ENCODE peak calls at places on chromosome 15, in four cellular contexts. One of them, this sample, is unnamed.

GRCh38 chr15:72382146-72382545 is 6.3 kb upstream of the HEXA start:
- DNase-seq in transverse colon: no peak
- DNase-seq in stomach: no peak
- DNase-seq in A549: no peak
- DNase-seq in this sample: no peak

GRCh38 chr15:74006774-74007639 is 12.5 kb downstream of the PML start:
- DNase-seq in transverse colon: no peak
- DNase-seq in A549: no peak
- DNase-seq in stomach: no peak
- DNase-seq in this sample: no peak

GRCh38 chr15:90637693-90638092 is 79.5 kb upstream of the BLM start:
- DNase-seq in A549: no peak
- DNase-seq in stomach: no peak
- DNase-seq in transverse colon: no peak
- DNase-seq in this sample: no peak

GRCh38 chr15:58252586-58253323 is 114.6 kb downstream of the AQP9 start:
- DNase-seq in A549: no peak
- DNase-seq in stomach: no peak
- DNase-seq in transverse colon: no peak
- DNase-seq in this sample: no peak

GRCh38 chr15:74040115-74040850 is 42.1 kb downstream of the GOLGA6A start:
- DNase-seq in transverse colon: peak; percentile 48
- DNase-seq in A549: no peak
- DNase-seq in stomach: no peak
- DNase-seq in this sample: peak; percentile 69

GRCh38 chr15:35136552-35136951 is 51.5 kb upstream of the NANOGP8 start:
- DNase-seq in transverse colon: no peak
- DNase-seq in A549: no peak
- DNase-seq in stomach: no peak
- DNase-seq in this sample: no peak

GRCh38 chr15:90595760-90596155 is 66.0 kb downstream of the CRTC3 start:
- DNase-seq in stomach: no peak
- DNase-seq in transverse colon: no peak
- DNase-seq in A549: no peak
- DNase-seq in this sample: no peak

GRCh38 chr15:98823012-98823458 is 174.7 kb downstream of the IGF1R start:
- DNase-seq in transverse colon: no peak
- DNase-seq in stomach: no peak
- DNase-seq in A549: no peak
- DNase-seq in this sample: no peak

GRCh38 chr15:82647835-82648256 is 683 bp upstream of the CPEB1 start:
- DNase-seq in transverse colon: peak; percentile 15
- DNase-seq in stomach: no peak
- DNase-seq in A549: no peak
- DNase-seq in this sample: no peak

GRCh38 chr15:96234109-96234892 is 96.2 kb upstream of the NR2F2 start:
- DNase-seq in stomach: no peak
- DNase-seq in transverse colon: no peak
- DNase-seq in A549: no peak
- DNase-seq in this sample: no peak

GRCh38 chr15:38072507-38073277 is 138.3 kb downstream of the TMCO5A start:
- DNase-seq in transverse colon: peak; percentile 74
- DNase-seq in stomach: peak; percentile 57
- DNase-seq in A549: peak; percentile 39
- DNase-seq in this sample: peak; percentile 81

GRCh38 chr15:101477851-101478353 is 11.6 kb downstream of the PCSK6 start:
- DNase-seq in transverse colon: no peak
- DNase-seq in stomach: no peak
- DNase-seq in A549: no peak
- DNase-seq in this sample: no peak

GRCh38 chr15:68374346-68374745 is 57.6 kb downstream of the ITGA11 start:
- DNase-seq in stomach: peak; percentile 10
- DNase-seq in A549: no peak
- DNase-seq in transverse colon: no peak
- DNase-seq in this sample: peak; percentile 64

GRCh38 chr15:77107531-77108355 is 36.8 kb upstream of the TSPAN3 start:
- DNase-seq in A549: peak; percentile 60
- DNase-seq in transverse colon: peak; percentile 62
- DNase-seq in stomach: peak; percentile 56
- DNase-seq in this sample: no peak

GRCh38 chr15:96416934-96417759 is 86.6 kb downstream of the NR2F2 start:
- DNase-seq in stomach: peak; percentile 60
- DNase-seq in transverse colon: no peak
- DNase-seq in A549: no peak
- DNase-seq in this sample: no peak

GRCh38 chr15:101161656-101162055 is 90.2 kb downstream of the CHSY1 start:
- DNase-seq in A549: no peak
- DNase-seq in stomach: no peak
- DNase-seq in transverse colon: no peak
- DNase-seq in this sample: no peak

GRCh38 chr15:91116379-91117067 is 16.5 kb downstream of the SV2B start:
- DNase-seq in transverse colon: no peak
- DNase-seq in stomach: no peak
- DNase-seq in A549: no peak
- DNase-seq in this sample: no peak

GRCh38 chr15:48592221-48592731 is 53.2 kb downstream of the FBN1 start:
- DNase-seq in stomach: no peak
- DNase-seq in transverse colon: no peak
- DNase-seq in A549: no peak
- DNase-seq in this sample: no peak

GRCh38 chr15:61653110-61653509 is 407.1 kb downstream of the VPS13C start:
- DNase-seq in stomach: peak; percentile 27
- DNase-seq in transverse colon: peak; percentile 13
- DNase-seq in A549: no peak
- DNase-seq in this sample: no peak

GRCh38 chr15:48090666-48091065 is 30.1 kb upstream of the SLC24A5 start:
- DNase-seq in transverse colon: no peak
- DNase-seq in stomach: no peak
- DNase-seq in A549: no peak
- DNase-seq in this sample: no peak

GRCh38 chr15:68578175-68578959 is 426 bp upstream of the CORO2B start:
- DNase-seq in transverse colon: peak; percentile 55
- DNase-seq in A549: no peak
- DNase-seq in stomach: peak; percentile 48
- DNase-seq in this sample: peak; percentile 86

GRCh38 chr15:56086566-56086965 is 93.2 kb upstream of the NEDD4 start:
- DNase-seq in stomach: no peak
- DNase-seq in transverse colon: no peak
- DNase-seq in A549: no peak
- DNase-seq in this sample: no peak

GRCh38 chr15:62071711-62072308 is 5.0 kb downstream of the C2CD4A start:
- DNase-seq in A549: peak; percentile 39
- DNase-seq in stomach: no peak
- DNase-seq in transverse colon: no peak
- DNase-seq in this sample: no peak

GRCh38 chr15:100580414-100580813 is 21.6 kb downstream of the LINS1 start:
- DNase-seq in A549: no peak
- DNase-seq in stomach: no peak
- DNase-seq in transverse colon: no peak
- DNase-seq in this sample: no peak

GRCh38 chr15:63461230-63461629 is 43.2 kb upstream of the USP3 start:
- DNase-seq in A549: no peak
- DNase-seq in transverse colon: no peak
- DNase-seq in stomach: peak; percentile 61
- DNase-seq in this sample: no peak

GRCh38 chr15:74209997-74210573 is 7.5 kb upstream of the STRA6 start:
- DNase-seq in A549: no peak
- DNase-seq in transverse colon: no peak
- DNase-seq in stomach: no peak
- DNase-seq in this sample: no peak

GRCh38 chr15:42182976-42183375 is 25.1 kb downstream of the VPS39 start:
- DNase-seq in A549: no peak
- DNase-seq in stomach: no peak
- DNase-seq in transverse colon: no peak
- DNase-seq in this sample: no peak

GRCh38 chr15:29670945-29671307 is 151.3 kb downstream of the TJP1 start:
- DNase-seq in transverse colon: peak; percentile 82
- DNase-seq in stomach: peak; percentile 89
- DNase-seq in A549: peak; percentile 97
- DNase-seq in this sample: no peak

GRCh38 chr15:72176155-72176554 is 21.4 kb downstream of the GRAMD2A start:
- DNase-seq in stomach: no peak
- DNase-seq in transverse colon: no peak
- DNase-seq in A549: no peak
- DNase-seq in this sample: no peak

GRCh38 chr15:59999064-59999377 is 5.1 kb upstream of the FOXB1 start:
- DNase-seq in transverse colon: no peak
- DNase-seq in A549: no peak
- DNase-seq in stomach: no peak
- DNase-seq in this sample: no peak

GRCh38 chr15:86327230-86327865 is 247.7 kb downstream of the AGBL1 start:
- DNase-seq in A549: no peak
- DNase-seq in transverse colon: no peak
- DNase-seq in stomach: no peak
- DNase-seq in this sample: no peak

GRCh38 chr15:101207867-101208288 is 44.0 kb downstream of the CHSY1 start:
- DNase-seq in transverse colon: peak; percentile 33
- DNase-seq in A549: no peak
- DNase-seq in stomach: peak; percentile 42
- DNase-seq in this sample: no peak

GRCh38 chr15:87142096-87142495 is 1062.4 kb downstream of the AGBL1 start:
- DNase-seq in A549: no peak
- DNase-seq in transverse colon: no peak
- DNase-seq in stomach: no peak
- DNase-seq in this sample: no peak

GRCh38 chr15:95417761-95418160 is 912.7 kb upstream of the NR2F2 start:
- DNase-seq in transverse colon: no peak
- DNase-seq in stomach: no peak
- DNase-seq in A549: no peak
- DNase-seq in this sample: no peak

GRCh38 chr15:77415450-77416448 is 4.2 kb downstream of the PEAK1 start:
- DNase-seq in transverse colon: no peak
- DNase-seq in A549: no peak
- DNase-seq in stomach: no peak
- DNase-seq in this sample: peak; percentile 69

GRCh38 chr15:54594115-54594514 is 602.6 kb downstream of the RSL24D1 start:
- DNase-seq in A549: no peak
- DNase-seq in transverse colon: no peak
- DNase-seq in stomach: no peak
- DNase-seq in this sample: no peak

GRCh38 chr15:91862891-91863520 is 9.5 kb downstream of the SLCO3A1 start:
- DNase-seq in A549: no peak
- DNase-seq in transverse colon: no peak
- DNase-seq in stomach: no peak
- DNase-seq in this sample: no peak

GRCh38 chr15:44720460-44721185 is 9.3 kb downstream of the B2M start:
- DNase-seq in transverse colon: no peak
- DNase-seq in stomach: no peak
- DNase-seq in A549: no peak
- DNase-seq in this sample: no peak

GRCh38 chr15:44718180-44718926 is 7.0 kb downstream of the B2M start:
- DNase-seq in A549: no peak
- DNase-seq in stomach: no peak
- DNase-seq in transverse colon: no peak
- DNase-seq in this sample: no peak

GRCh38 chr15:44716983-44717602 is 5.8 kb downstream of the B2M start:
- DNase-seq in stomach: no peak
- DNase-seq in A549: no peak
- DNase-seq in transverse colon: no peak
- DNase-seq in this sample: no peak

GRCh38 chr15:44718927-44719292 is 7.6 kb downstream of the B2M start:
- DNase-seq in transverse colon: no peak
- DNase-seq in stomach: no peak
- DNase-seq in A549: no peak
- DNase-seq in this sample: no peak

DNA sequence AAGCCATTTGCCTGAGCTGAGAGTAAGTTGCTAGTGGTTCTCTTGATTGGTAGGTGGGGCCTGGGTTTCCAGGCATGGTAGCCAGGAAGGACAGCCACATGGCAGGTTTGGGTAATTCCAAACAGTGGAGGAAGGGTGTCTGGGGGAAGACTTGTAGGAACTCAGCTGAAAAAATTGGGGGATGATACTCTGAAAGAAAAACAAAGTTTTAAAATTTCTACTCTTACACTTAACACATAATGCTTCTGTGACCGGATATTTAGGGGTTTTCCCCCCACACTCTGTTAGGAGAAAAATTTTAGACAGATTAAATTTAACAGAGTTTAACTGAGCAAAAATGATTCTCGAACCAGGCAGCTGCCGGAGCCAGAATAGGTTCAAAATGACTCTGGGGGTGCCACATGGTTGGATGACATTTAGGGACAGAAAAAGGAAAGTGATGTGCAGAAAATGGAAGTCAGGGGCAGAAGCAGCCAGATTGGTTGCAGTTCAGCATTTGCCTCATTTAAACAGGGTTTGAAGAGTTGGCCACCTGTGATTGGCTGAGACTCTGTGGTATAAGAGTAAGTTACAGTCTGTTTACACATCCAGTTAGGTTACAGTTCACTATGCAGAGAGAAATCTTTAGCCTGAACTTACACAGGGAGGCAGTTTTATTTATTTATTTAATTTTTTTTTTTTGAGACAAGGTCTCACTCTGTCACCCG is 8.1 kb downstream of the B2M start:
- DNase-seq in stomach: no peak
- DNase-seq in transverse colon: no peak
- DNase-seq in A549: no peak
- DNase-seq in this sample: no peak
- TF ChIP-seq POLR2A in stomach: no peak
- TF ChIP-seq POLR2A in transverse colon: peak; percentile 27
- TF ChIP-seq POLR2A in A549: no peak
- TF ChIP-seq POLR2A in this sample: no peak

GRCh38 chr15:50546566-50546965 is at the start of gene USP50:
- DNase-seq in stomach: no peak
- DNase-seq in A549: no peak
- DNase-seq in transverse colon: no peak
- DNase-seq in this sample: no peak
- H3K4me3 ChIP-seq in stomach: no peak within 1 kb of the TSS
- H3K4me3 ChIP-seq in A549: no peak within 1 kb of the TSS
- H3K4me3 ChIP-seq in transverse colon: no peak within 1 kb of the TSS
- H3K4me3 ChIP-seq in this sample: no peak within 1 kb of the TSS

GRCh38 chr15:50864876-50865275 is 43.6 kb upstream of the AP4E1 start:
- DNase-seq in A549: no peak
- DNase-seq in stomach: no peak
- DNase-seq in transverse colon: no peak
- DNase-seq in this sample: no peak

GRCh38 chr15:50860824-50861223 is 47.7 kb upstream of the AP4E1 start:
- DNase-seq in transverse colon: no peak
- DNase-seq in A549: no peak
- DNase-seq in stomach: no peak
- DNase-seq in this sample: no peak

GRCh38 chr15:50862553-50862952 is 45.9 kb upstream of the AP4E1 start:
- DNase-seq in transverse colon: no peak
- DNase-seq in A549: no peak
- DNase-seq in stomach: no peak
- DNase-seq in this sample: no peak

GRCh38 chr15:50865515-50866370 is 42.7 kb upstream of the AP4E1 start:
- DNase-seq in A549: no peak
- DNase-seq in stomach: no peak
- DNase-seq in transverse colon: no peak
- DNase-seq in this sample: no peak
- TF ChIP-seq EP300 in A549: no peak
- TF ChIP-seq EP300 in stomach: no peak
- TF ChIP-seq EP300 in transverse colon: no peak
- TF ChIP-seq EP300 in this sample: no peak

GRCh38 chr15:41019174-41019573 is 65.9 kb downstream of the CHAC1 start:
- DNase-seq in A549: no peak
- DNase-seq in transverse colon: no peak
- DNase-seq in stomach: no peak
- DNase-seq in this sample: no peak
- TF ChIP-seq POLR2A in A549: no peak
- TF ChIP-seq POLR2A in transverse colon: no peak
- TF ChIP-seq POLR2A in stomach: no peak
- TF ChIP-seq POLR2A in this sample: no peak